ENCODE peak calls at places on chromosomes 1 and 21, in six cellular contexts. V is GM12891, Y is esophagus squamous epithelium, Q is A549, L is ovary, N is spleen. C is an unnamed sample.
A peak's percentile ranks its signal among the peaks of the same experiment; 100 is the strongest.

GRCh38 chr1:82445827-82446226 is 645.1 kb downstream of the ADGRL2 start:
- DNase-seq in V (no peak), Y (no peak), Q (no peak), L (no peak), N (no peak), C (no peak)

GRCh38 chr21:25501996-25502665 is 105.2 kb downstream of the MRPL39 start:
- DNase-seq in V (no peak), Y (no peak), Q (no peak), L (no peak), N (no peak), C (no peak)

GRCh38 chr1:65075123-65075976 is 72.7 kb upstream of the AK4 start:
- DNase-seq in V (peak; percentile 45), Y (no peak), Q (peak; percentile 34), L (no peak), N (no peak), C (peak; percentile 68)

GRCh38 chr1:230772457-230773395 is 25.5 kb downstream of the CAPN9 start:
- DNase-seq in V (no peak), Y (no peak), Q (peak; percentile 44), L (peak; percentile 41), N (no peak), C (no peak)

GRCh38 chr1:40404670-40405462 is 31.3 kb downstream of the SMAP2 start:
- DNase-seq in V (no peak), Y (no peak), Q (peak; percentile 13), L (no peak), N (no peak), C (no peak)

GRCh38 chr1:39760074-39761008 is 10.8 kb downstream of the OXCT2 start:
- DNase-seq in V (no peak), Y (no peak), Q (no peak), L (no peak), N (no peak), C (no peak)

GRCh38 chr1:51937112-51937511 is 53.4 kb downstream of the RAB3B start:
- DNase-seq in V (no peak), Y (no peak), Q (no peak), L (no peak), N (no peak), C (no peak)

GRCh38 chr1:81174052-81174451 is 626.7 kb upstream of the ADGRL2 start:
- DNase-seq in V (no peak), Y (no peak), Q (no peak), L (no peak), N (no peak), C (no peak)

GRCh38 chr1:44707959-44708831 is 22.8 kb downstream of the RNU5D-1 start:
- DNase-seq in V (no peak), Y (no peak), Q (peak; percentile 40), L (no peak), N (peak; percentile 34), C (peak; percentile 25)

GRCh38 chr21:26080211-26080610 is 90.4 kb downstream of the APP start:
- DNase-seq in V (no peak), Y (no peak), Q (no peak), L (no peak), N (no peak), C (no peak)

GRCh38 chr1:192579319-192579738 is 3.8 kb downstream of the RGS1 start:
- DNase-seq in V (no peak), Y (no peak), Q (no peak), L (no peak), N (no peak), C (no peak)

GRCh38 chr1:192578144-192578909 is 2.8 kb downstream of the RGS1 start:
- DNase-seq in V (no peak), Y (no peak), Q (no peak), L (no peak), N (no peak), C (no peak)

GRCh38 chr1:192584951-192585350 is 9.4 kb downstream of the RGS1 start:
- DNase-seq in V (no peak), Y (no peak), Q (no peak), L (no peak), N (no peak), C (no peak)

GRCh38 chr1:192580351-192580962 is 4.9 kb downstream of the RGS1 start:
- DNase-seq in V (no peak), Y (no peak), Q (no peak), L (no peak), N (no peak), C (no peak)

GRCh38 chr1:192581131-192581927 is 5.8 kb downstream of the RGS1 start:
- DNase-seq in V (no peak), Y (no peak), Q (no peak), L (no peak), N (no peak), C (no peak)
- TF ChIP-seq POLR2A in V (no peak), Y (no peak), Q (no peak), L (no peak), N (no peak), C (no peak)

GRCh38 chr1:167630568-167631385 is 745 bp downstream of the RCSD1 start:
- DNase-seq in V (no peak), Y (no peak), Q (no peak), L (no peak), N (peak; percentile 84), C (no peak)
- TF ChIP-seq POLR2A in V (peak; percentile 51), Y (no peak), Q (no peak), L (no peak), N (no peak), C (no peak)

DNA sequence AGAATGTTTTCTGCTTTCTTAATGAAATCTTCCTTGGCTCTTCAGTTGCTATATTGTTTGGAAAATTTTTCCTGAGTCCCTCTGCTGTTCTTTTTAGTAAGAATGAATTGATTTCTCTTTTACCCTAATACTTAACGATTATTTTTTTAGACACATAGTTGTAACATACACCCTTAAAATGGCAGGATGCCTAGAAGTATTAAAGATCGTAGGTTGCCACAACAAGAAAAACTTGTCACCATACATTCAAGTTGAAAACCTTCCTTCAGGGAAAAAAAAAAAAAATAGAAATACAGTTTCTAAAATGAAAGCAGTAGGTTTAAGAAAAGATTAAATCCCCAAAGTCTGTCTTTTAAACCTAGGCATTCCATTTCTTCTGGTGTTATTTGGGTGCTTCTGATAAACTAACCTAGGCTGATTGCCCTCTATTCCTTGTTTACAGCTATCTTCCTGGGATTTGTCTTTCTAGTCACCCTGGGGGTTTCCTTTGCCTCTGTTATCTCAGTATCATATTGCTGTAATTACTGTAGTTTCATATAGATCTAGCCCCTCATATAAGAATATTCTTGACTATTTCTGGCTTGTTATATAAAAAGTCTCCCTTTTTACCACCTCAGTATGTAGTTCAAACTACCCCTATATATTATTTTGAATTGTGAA is 16.8 kb downstream of the SUCO start:
- DNase-seq in V (no peak), Y (no peak), Q (no peak), L (no peak), N (no peak), C (no peak)
- TF ChIP-seq POLR2A in V (no peak), Y (no peak), Q (no peak), L (no peak), N (no peak), C (no peak)

DNA sequence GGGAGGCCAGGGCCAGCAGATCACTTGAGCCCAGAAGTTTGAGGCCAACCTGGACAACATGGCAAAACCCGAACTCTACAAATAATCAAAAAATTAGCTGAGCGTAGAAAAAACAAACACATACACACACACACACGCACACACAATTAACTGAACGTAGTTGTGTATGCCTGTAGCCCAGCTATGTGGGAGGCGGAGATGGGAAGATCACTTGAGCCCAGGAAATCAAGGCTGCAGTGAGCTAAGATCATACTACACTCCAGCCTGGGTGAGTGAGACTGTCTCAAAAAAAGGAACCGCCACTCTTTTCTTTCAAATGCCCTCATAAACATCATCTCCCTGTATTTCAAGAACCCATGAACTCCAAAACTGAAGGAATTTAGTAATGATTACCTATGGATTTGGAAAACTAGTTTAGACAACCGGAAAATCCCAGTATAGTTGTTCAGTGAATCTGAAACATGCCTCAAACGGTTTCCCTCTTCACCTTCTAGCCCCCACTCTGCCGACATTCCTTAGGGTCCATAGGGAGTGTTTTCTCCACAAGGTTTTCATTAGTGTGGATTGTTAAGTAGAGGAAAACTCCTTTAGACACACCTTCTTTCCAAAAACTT is 4.5 kb downstream of the TXNIP start:
- DNase-seq in V (no peak), Y (no peak), Q (no peak), L (no peak), N (no peak), C (peak; percentile 13)
- TF ChIP-seq POLR2A in V (peak; percentile 98), Y (no peak), Q (no peak), L (no peak), N (peak; percentile 47), C (no peak)

C was measured in uterus.